ENCODE peak calls at places on chromosomes 11 and 22, in five cellular contexts. One of them, this sample, is unnamed. For H3K9me3, the result is how much of the 10 kb centered on the place peaks cover.

GRCh38 chr11:92939305-92939704 is 30.1 kb upstream of the MTNR1B start:
- DNase-seq in AG04450: no peak
- DNase-seq in astrocyte: no peak
- DNase-seq in PC-3: no peak
- DNase-seq in heart right ventricle: no peak
- DNase-seq in this sample: no peak

GRCh38 chr22:47165998-47166397 is 403.5 kb downstream of the TBC1D22A start:
- DNase-seq in PC-3: no peak
- DNase-seq in AG04450: no peak
- DNase-seq in heart right ventricle: no peak
- DNase-seq in astrocyte: no peak
- DNase-seq in this sample: no peak

GRCh38 chr22:48758021-48758561 is 1069.6 kb downstream of the BRD1 start:
- DNase-seq in astrocyte: no peak
- DNase-seq in heart right ventricle: no peak
- DNase-seq in PC-3: no peak
- DNase-seq in AG04450: no peak
- DNase-seq in this sample: no peak

GRCh38 chr22:46436595-46437163 is 100.7 kb downstream of the CELSR1 start:
- DNase-seq in astrocyte: peak
- DNase-seq in heart right ventricle: no peak
- DNase-seq in AG04450: no peak
- DNase-seq in PC-3: peak
- DNase-seq in this sample: no peak

GRCh38 chr11:126186708-126187481 is 24.6 kb downstream of the RPUSD4 start:
- DNase-seq in AG04450: no peak
- DNase-seq in PC-3: no peak
- DNase-seq in heart right ventricle: no peak
- DNase-seq in astrocyte: no peak
- DNase-seq in this sample: no peak

GRCh38 chr22:27148025-27148424 is 490.6 kb downstream of the MIAT start:
- DNase-seq in astrocyte: no peak
- DNase-seq in heart right ventricle: no peak
- DNase-seq in AG04450: no peak
- DNase-seq in PC-3: no peak
- DNase-seq in this sample: no peak

GRCh38 chr11:8814209-8814922 is 96.6 kb upstream of the AKIP1 start:
- DNase-seq in astrocyte: peak
- DNase-seq in heart right ventricle: no peak
- DNase-seq in PC-3: peak
- DNase-seq in AG04450: no peak
- DNase-seq in this sample: peak

GRCh38 chr11:461626-462025 is 11.5 kb downstream of the PTDSS2 start:
- DNase-seq in AG04450: no peak
- DNase-seq in heart right ventricle: no peak
- DNase-seq in astrocyte: no peak
- DNase-seq in PC-3: no peak
- DNase-seq in this sample: peak

GRCh38 chr11:57321996-57322880 is 2.5 kb downstream of the TNKS1BP1 start:
- DNase-seq in PC-3: peak
- DNase-seq in heart right ventricle: peak
- DNase-seq in astrocyte: peak
- DNase-seq in AG04450: peak
- DNase-seq in this sample: peak

GRCh38 chr11:109789911-109790310 is 303.3 kb upstream of the ZC3H12C start:
- DNase-seq in PC-3: no peak
- DNase-seq in AG04450: no peak
- DNase-seq in astrocyte: peak
- DNase-seq in heart right ventricle: no peak
- DNase-seq in this sample: no peak

GRCh38 chr22:28105396-28105795 is 186.3 kb upstream of the PITPNB start:
- DNase-seq in astrocyte: no peak
- DNase-seq in AG04450: no peak
- DNase-seq in heart right ventricle: peak
- DNase-seq in PC-3: no peak
- DNase-seq in this sample: no peak

GRCh38 chr11:67372993-67373915 is at the start of gene CLCF1:
- DNase-seq in AG04450: peak
- DNase-seq in astrocyte: peak
- DNase-seq in PC-3: peak
- DNase-seq in heart right ventricle: peak
- DNase-seq in this sample: no peak

DNA sequence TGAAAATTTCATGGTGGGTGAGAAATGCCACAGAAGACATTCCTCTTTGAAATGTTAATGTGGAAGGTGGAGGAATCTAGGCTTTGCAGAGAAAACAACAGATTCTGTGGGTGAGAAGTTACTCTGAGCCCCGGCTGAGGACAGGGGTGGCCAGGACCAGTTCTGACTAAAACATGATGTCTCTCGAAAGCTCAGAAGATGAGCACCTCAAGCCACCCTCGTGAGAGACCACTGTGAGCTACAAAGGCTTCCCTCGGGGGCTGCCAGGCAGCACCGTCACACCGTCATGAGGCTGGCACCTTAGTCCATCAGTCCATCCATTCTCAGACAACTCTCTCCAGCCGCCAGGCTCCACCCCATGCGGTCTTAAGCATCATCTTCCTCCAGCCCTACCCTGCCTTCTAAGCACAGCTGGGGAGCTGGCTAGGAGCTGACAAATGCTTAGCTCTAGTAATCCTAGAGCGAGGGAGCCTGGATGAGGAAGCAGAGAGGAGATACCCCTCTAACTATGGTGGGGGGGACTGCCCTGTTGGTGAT is 360.5 kb downstream of the SHANK2 start:
- DNase-seq in heart right ventricle: no peak
- DNase-seq in astrocyte: no peak
- DNase-seq in AG04450: no peak
- DNase-seq in PC-3: no peak
- DNase-seq in this sample: peak
- H3K9me3 ChIP-seq in heart right ventricle: under half
- H3K9me3 ChIP-seq in astrocyte: under half
- H3K9me3 ChIP-seq in AG04450: half or more
- H3K9me3 ChIP-seq in PC-3: under half
- H3K9me3 ChIP-seq in this sample: under half

GRCh38 chr22:12601870-12602779 is 2925.9 kb upstream of the OR11H1 start:
- DNase-seq in astrocyte: no peak
- DNase-seq in PC-3: no peak
- DNase-seq in AG04450: no peak
- DNase-seq in heart right ventricle: no peak
- DNase-seq in this sample: peak
- TF ChIP-seq CTCF in astrocyte: no peak
- TF ChIP-seq CTCF in PC-3: no peak
- TF ChIP-seq CTCF in AG04450: no peak
- TF ChIP-seq CTCF in heart right ventricle: no peak
- TF ChIP-seq CTCF in this sample: no peak

GRCh38 chr22:35914357-35914664 is 114.3 kb downstream of the RBFOX2 start:
- DNase-seq in AG04450: no peak
- DNase-seq in PC-3: no peak
- DNase-seq in heart right ventricle: no peak
- DNase-seq in astrocyte: no peak
- DNase-seq in this sample: no peak

GRCh38 chr22:35917651-35918050 is 111.0 kb downstream of the RBFOX2 start:
- DNase-seq in PC-3: no peak
- DNase-seq in heart right ventricle: no peak
- DNase-seq in AG04450: no peak
- DNase-seq in astrocyte: no peak
- DNase-seq in this sample: no peak

GRCh38 chr22:35913925-35914324 is 114.7 kb downstream of the RBFOX2 start:
- DNase-seq in AG04450: no peak
- DNase-seq in heart right ventricle: no peak
- DNase-seq in astrocyte: no peak
- DNase-seq in PC-3: no peak
- DNase-seq in this sample: no peak

GRCh38 chr22:35914665-35915476 is 113.8 kb downstream of the RBFOX2 start:
- DNase-seq in AG04450: peak
- DNase-seq in heart right ventricle: peak
- DNase-seq in astrocyte: peak
- DNase-seq in PC-3: peak
- DNase-seq in this sample: peak

DNA sequence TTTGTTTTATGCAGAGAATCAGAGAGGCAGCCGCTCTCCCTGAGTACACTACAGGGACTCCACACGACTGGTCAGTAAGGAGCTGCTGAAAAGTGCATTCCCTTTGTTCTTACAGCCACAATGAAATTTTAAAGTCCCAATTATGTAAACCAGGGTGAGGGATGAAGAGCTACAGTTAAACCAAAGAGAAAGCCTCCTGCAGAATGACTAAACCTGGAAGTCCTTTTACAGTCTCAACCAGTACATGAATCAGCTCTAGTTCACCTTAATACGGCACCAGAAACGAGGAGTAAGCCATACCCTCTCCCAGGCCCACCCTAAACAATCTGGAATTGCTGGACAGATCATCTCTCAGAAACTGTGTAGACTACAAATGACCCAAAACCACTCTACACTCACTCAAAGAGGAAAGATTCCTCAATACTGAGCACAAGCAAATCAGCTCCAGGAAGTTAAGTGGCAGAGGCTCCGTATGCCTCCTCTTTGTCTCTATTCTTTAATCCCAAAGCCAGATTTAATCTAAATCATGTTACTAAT is 113.1 kb downstream of the RBFOX2 start:
- DNase-seq in heart right ventricle: no peak
- DNase-seq in astrocyte: peak
- DNase-seq in AG04450: no peak
- DNase-seq in PC-3: peak
- DNase-seq in this sample: no peak
- H3K4me3 ChIP-seq in heart right ventricle: peak
- H3K4me3 ChIP-seq in astrocyte: peak
- H3K4me3 ChIP-seq in AG04450: peak
- H3K4me3 ChIP-seq in PC-3: peak
- H3K4me3 ChIP-seq in this sample: no peak

DNA sequence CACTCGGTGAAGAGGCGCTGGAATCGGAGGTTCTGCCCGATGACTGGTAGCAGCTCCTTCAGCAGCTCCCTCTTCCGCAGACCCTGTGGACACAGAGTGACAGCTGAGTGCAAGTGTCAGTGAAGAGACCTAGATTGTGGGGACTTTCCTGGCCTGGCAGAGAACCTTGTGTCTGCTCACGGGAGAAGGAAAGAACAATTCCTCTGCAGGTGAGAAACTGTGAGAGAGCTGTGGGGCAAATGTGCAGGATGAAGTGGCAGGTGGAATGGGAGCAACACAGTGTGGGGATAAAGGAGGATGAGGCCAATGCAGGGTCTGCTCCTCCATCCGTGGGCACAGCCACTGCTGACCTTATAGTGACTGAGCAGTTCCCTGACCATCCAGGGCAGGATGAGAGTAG is 40.0 kb upstream of the CLTCL1 start:
- DNase-seq in heart right ventricle: no peak
- DNase-seq in PC-3: no peak
- DNase-seq in AG04450: no peak
- DNase-seq in astrocyte: no peak
- DNase-seq in this sample: no peak
- H3K9me3 ChIP-seq in heart right ventricle: under half
- H3K9me3 ChIP-seq in PC-3: under half
- H3K9me3 ChIP-seq in AG04450: under half
- H3K9me3 ChIP-seq in astrocyte: under half
- H3K9me3 ChIP-seq in this sample: under half

This sample was measured in RWPE2.